ENCODE peak calls at places on chromosomes 11 and 22, in ten cellular contexts. R is upper lobe of right lung; Y is CD4-positive, alpha-beta T cell; O is lower lobe of right lung; Q is BJ; A is HFFc6; L is AG04450; X is Calu3; M is left lung; J is endothelial cell. H is an unnamed sample.
A peak's percentile ranks its signal among the peaks of the same experiment; 100 is the strongest.

GRCh38 chr22:22997262-22997898 is 72.9 kb upstream of the GNAZ start:
- DNase-seq in M (no peak), R (no peak), O (no peak), Q (no peak), Y (no peak), L (no peak), J (no peak), A (no peak), X (no peak), H (no peak)

GRCh38 chr11:12717851-12718291 is 43.6 kb downstream of the TEAD1 start:
- DNase-seq in R (no peak), J (no peak), O (no peak), L (no peak), X (no peak), Y (peak; percentile 10), Q (no peak), A (no peak), M (no peak), H (no peak)

GRCh38 chr11:114059278-114059983 is at the start of gene ZBTB16:
- DNase-seq in A (no peak), X (no peak), M (peak; percentile 96), O (peak; percentile 91), L (no peak), J (peak; percentile 46), R (peak; percentile 95), Q (no peak), Y (peak; percentile 40), H (no peak)

GRCh38 chr22:47233316-47234243 is 471.1 kb downstream of the TBC1D22A start:
- DNase-seq in J (no peak), X (no peak), Y (no peak), R (no peak), A (no peak), M (no peak), O (no peak), Q (no peak), L (no peak), H (no peak)

GRCh38 chr22:28142361-28142801 is 223.3 kb upstream of the PITPNB start:
- DNase-seq in X (no peak), J (no peak), A (peak; percentile 93), Y (no peak), O (no peak), R (no peak), M (no peak), L (peak; percentile 75), Q (peak; percentile 96), H (no peak)

GRCh38 chr11:111308140-111308539 is 9.8 kb downstream of the POU2AF3 start:
- DNase-seq in J (no peak), Q (no peak), L (no peak), M (no peak), Y (no peak), X (peak; percentile 51), O (peak; percentile 62), A (no peak), R (no peak), H (no peak)

GRCh38 chr11:67293090-67293489 is 4.0 kb downstream of the ANKRD13D start:
- DNase-seq in L (no peak), X (peak; percentile 47), Q (no peak), R (no peak), A (peak; percentile 41), J (no peak), O (peak; percentile 4), M (no peak), Y (no peak), H (no peak)

GRCh38 chr22:35437038-35437437 is 37.1 kb downstream of the MCM5 start:
- DNase-seq in Y (no peak), L (no peak), R (no peak), J (no peak), A (no peak), O (no peak), M (peak; percentile 10), Q (no peak), X (peak; percentile 10), H (no peak)

GRCh38 chr11:79243412-79244174 is 197.2 kb downstream of the TENM4 start:
- DNase-seq in J (no peak), R (no peak), A (no peak), M (no peak), L (no peak), O (no peak), X (no peak), Y (no peak), Q (no peak), H (no peak)

GRCh38 chr22:25057013-25057881 is 104.7 kb downstream of the KIAA1671 start:
- DNase-seq in O (peak; percentile 73), M (peak; percentile 89), A (no peak), Q (no peak), X (peak; percentile 86), L (no peak), Y (peak; percentile 59), J (peak; percentile 89), R (peak; percentile 86), H (peak; percentile 19)

GRCh38 chr11:102172127-102172848 is 62.0 kb downstream of the YAP1 start:
- DNase-seq in X (peak; percentile 12), Q (no peak), Y (no peak), R (no peak), M (no peak), L (no peak), A (peak; percentile 58), J (no peak), O (no peak), H (no peak)

GRCh38 chr22:49852898-49853894 is at the start of gene ZBED4:
- DNase-seq in L (peak; percentile 85), O (peak; percentile 99), J (peak; percentile 100), A (peak; percentile 93), Q (peak; percentile 54), X (peak; percentile 99), Y (peak; percentile 99), M (peak; percentile 100), R (peak; percentile 100), H (peak; percentile 100)

GRCh38 chr11:1750840-1751520 is 585 bp upstream of the IFITM10 start:
- DNase-seq in M (peak; percentile 80), A (no peak), J (no peak), R (peak; percentile 68), Q (no peak), X (no peak), O (peak; percentile 64), Y (no peak), L (no peak), H (no peak)

GRCh38 chr11:16610213-16610737 is 128.2 kb upstream of the C11orf58 start:
- DNase-seq in Q (no peak), J (no peak), M (no peak), A (no peak), X (no peak), L (no peak), R (no peak), Y (no peak), O (no peak), H (no peak)

GRCh38 chr22:20741634-20742581 is 32.0 kb upstream of the SERPIND1 start:
- DNase-seq in Y (peak; percentile 9), O (no peak), X (peak; percentile 59), R (no peak), M (peak; percentile 45), L (no peak), J (peak; percentile 53), A (peak; percentile 6), Q (no peak), H (no peak)

GRCh38 chr11:4839851-4840549 is 9.0 kb downstream of the OR51S1 start:
- DNase-seq in J (no peak), R (no peak), A (no peak), M (no peak), Q (no peak), O (no peak), X (no peak), Y (no peak), L (no peak), H (no peak)
- TF ChIP-seq CTCF in J (no peak), R (no peak), A (no peak), M (no peak), Q (no peak), O (no peak), X (no peak), Y (no peak), L (no peak), H (no peak)

GRCh38 chr11:72363112-72363511 is 71.2 kb downstream of the CLPB start:
- DNase-seq in J (no peak), L (no peak), Q (no peak), M (no peak), Y (no peak), X (no peak), R (no peak), O (no peak), A (no peak), H (no peak)

GRCh38 chr11:72358461-72359405 is 75.6 kb downstream of the CLPB start:
- DNase-seq in X (no peak), J (no peak), A (no peak), R (no peak), M (no peak), Q (no peak), O (no peak), Y (no peak), L (no peak), H (no peak)

GRCh38 chr11:72364754-72365153 is 69.6 kb downstream of the CLPB start:
- DNase-seq in L (no peak), A (no peak), O (no peak), Q (no peak), R (no peak), M (no peak), J (no peak), Y (no peak), X (no peak), H (no peak)

GRCh38 chr11:72361321-72361720 is 73.0 kb downstream of the CLPB start:
- DNase-seq in J (no peak), A (no peak), M (no peak), Y (no peak), Q (no peak), R (no peak), X (no peak), L (no peak), O (no peak), H (no peak)
- TF ChIP-seq CTCF in J (no peak), A (no peak), M (no peak), Y (no peak), Q (no peak), R (no peak), X (no peak), L (no peak), O (no peak), H (no peak)

GRCh38 chr22:32389685-32390084 is 22.4 kb downstream of the RTCB start:
- DNase-seq in Y (no peak), A (peak; percentile 26), R (no peak), L (no peak), M (no peak), J (peak; percentile 28), O (no peak), X (peak; percentile 22), Q (no peak), H (no peak)
- TF ChIP-seq CTCF in Y (peak; percentile 12), A (peak; percentile 76), R (peak; percentile 29), L (peak; percentile 38), M (no peak), J (peak; percentile 38), O (peak; percentile 37), X (peak; percentile 46), Q (peak; percentile 47), H (no peak)

DNA sequence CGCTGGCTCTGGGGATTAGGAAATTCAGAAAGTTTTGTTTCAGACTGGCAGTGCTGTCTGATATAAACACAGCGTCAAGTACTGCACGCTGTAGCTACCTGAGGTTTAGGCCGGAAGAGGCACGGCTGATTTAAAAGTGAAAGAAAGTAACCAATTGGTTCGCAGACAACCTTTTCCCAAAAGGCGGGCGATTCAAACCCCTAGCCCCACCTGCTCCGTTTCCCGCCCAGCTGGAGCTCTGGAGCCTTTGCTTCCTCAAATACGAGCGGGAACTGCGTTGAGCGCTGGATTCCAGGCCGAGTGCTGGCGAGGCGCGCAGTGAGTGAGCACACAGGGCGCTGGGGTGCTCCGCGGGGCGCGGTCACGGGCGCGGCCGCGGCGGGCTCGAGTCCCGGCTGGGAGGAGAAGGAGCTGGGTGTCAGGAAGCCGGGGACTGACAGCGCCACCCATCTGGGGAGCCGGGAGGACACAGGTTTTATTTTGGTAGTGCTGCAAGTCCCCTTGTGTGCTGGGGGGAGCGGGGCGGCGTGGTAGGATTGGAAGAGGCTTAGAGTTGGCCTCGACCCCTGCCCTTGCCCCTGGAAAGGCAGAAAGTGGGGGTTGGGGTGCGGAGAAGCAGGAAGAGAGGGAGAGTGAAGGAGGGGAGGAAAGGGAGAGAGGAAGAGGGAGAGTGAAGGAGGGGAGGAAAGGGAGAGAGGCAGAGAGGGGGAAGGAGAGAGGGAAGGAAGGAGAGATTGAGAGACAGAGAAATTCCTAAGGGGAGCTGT is 2.1 kb downstream of the FAM111A start:
- DNase-seq in M (peak; percentile 90), L (peak; percentile 42), X (peak; percentile 88), J (peak; percentile 70), Q (peak; percentile 42), Y (peak; percentile 56), O (peak; percentile 84), A (peak; percentile 80), R (peak; percentile 85), H (peak; percentile 59)
- TF ChIP-seq CTCF in M (no peak), L (no peak), X (no peak), J (no peak), Q (peak; percentile 8), Y (no peak), O (peak; percentile 19), A (peak; percentile 58), R (peak; percentile 18), H (no peak)

H was measured in activated B cell treated with CpG ODN at 0.5 μM for 24 hours.